ENCODE peak calls at places on chromosomes 12 and 14, in nine cellular contexts. B is left ventricle myocardium inferior; O is stimulated activated CD4-positive, alpha-beta T cell treated with anti-CD3 and anti-CD28 coated beads, Interleukin-12 subunit alpha, Interleukin-12 subunit beta, amount 100 ng/mL, for 24 hours; W is germinal center; V is stimulated activated CD8-positive, alpha-beta memory T cell treated with anti-CD3 and anti-CD28 coated beads, Interleukin-15, amount 100 ng/mL, for 4 hours; C is HEK293T; X is amniotic stem cell; I is activated CD8-positive, alpha-beta T cell treated with anti-CD3 and anti-CD28 coated beads, Interleukin-2, amount 10 ng/mL, durations not matched to agents 7 days and 5 days; J is HFF-Myc. N is an unnamed sample.

GRCh38 chr14:92844220-92844619 is 50.1 kb downstream of the GOLGA5 start:
- DNase-seq in B (no peak), O (no peak), W (no peak), V (no peak), C (no peak), X (no peak), I (no peak), J (no peak), N (no peak)

GRCh38 chr12:57224973-57225679 is 4.4 kb upstream of the SHMT2 start:
- DNase-seq in B (peak), O (no peak), W (peak), V (no peak), C (no peak), X (no peak), I (peak), J (no peak), N (peak)

GRCh38 chr12:40229690-40230651 is 5.2 kb downstream of the LRRK2 start:
- DNase-seq in B (no peak), O (no peak), W (no peak), V (no peak), C (no peak), X (no peak), I (no peak), J (no peak), N (no peak)

GRCh38 chr12:108307006-108307405 is 32.1 kb downstream of the CMKLR1 start:
- DNase-seq in B (no peak), O (no peak), W (no peak), V (no peak), C (no peak), X (peak), I (peak), J (peak), N (no peak)

GRCh38 chr14:73462815-73463214 is 4.5 kb upstream of the NUMB start:
- DNase-seq in B (no peak), O (no peak), W (no peak), V (no peak), C (no peak), X (no peak), I (no peak), J (no peak), N (no peak)

GRCh38 chr12:92185052-92185451 is 39.4 kb upstream of the BTG1 start:
- DNase-seq in B (no peak), O (no peak), W (no peak), V (no peak), C (no peak), X (no peak), I (peak), J (no peak), N (no peak)

GRCh38 chr12:14723763-14724162 is 27.4 kb upstream of the GUCY2C start:
- DNase-seq in B (peak), O (peak), W (peak), V (peak), C (peak), X (peak), I (peak), J (peak), N (peak)

GRCh38 chr12:123815968-123816367 is 53.9 kb downstream of the DNAH10 start:
- DNase-seq in B (no peak), O (no peak), W (no peak), V (no peak), C (no peak), X (no peak), I (no peak), J (no peak), N (no peak)

GRCh38 chr12:54304187-54304810 is 3.5 kb upstream of the NFE2 start:
- DNase-seq in B (peak), O (no peak), W (peak), V (no peak), C (no peak), X (no peak), I (peak), J (no peak), N (peak)

GRCh38 chr12:117679776-117680175 is 289.0 kb downstream of the KSR2 start:
- DNase-seq in B (no peak), O (no peak), W (no peak), V (no peak), C (no peak), X (no peak), I (no peak), J (no peak), N (no peak)

GRCh38 chr12:131370791-131371579 is 339.9 kb upstream of the SFSWAP start:
- DNase-seq in B (no peak), O (no peak), W (no peak), V (no peak), C (no peak), X (no peak), I (no peak), J (no peak), N (no peak)

GRCh38 chr12:5796171-5797091 is 148.6 kb downstream of the ANO2 start:
- DNase-seq in B (peak), O (peak), W (no peak), V (no peak), C (peak), X (no peak), I (no peak), J (no peak), N (peak)

GRCh38 chr12:25745281-25745680 is 192.2 kb upstream of the LMNTD1 start:
- DNase-seq in B (no peak), O (no peak), W (no peak), V (no peak), C (no peak), X (no peak), I (no peak), J (no peak), N (no peak)

GRCh38 chr12:109753054-109753401 is 39.4 kb downstream of the FAM222A start:
- DNase-seq in B (peak), O (no peak), W (no peak), V (no peak), C (no peak), X (no peak), I (no peak), J (no peak), N (no peak)

GRCh38 chr12:14938301-14938700 is at the start of gene ERP27:
- DNase-seq in B (no peak), O (no peak), W (no peak), V (no peak), C (no peak), X (no peak), I (no peak), J (no peak), N (no peak)

N was measured in endothelial cell.